ENCODE peak calls at places on chromosomes 1 and 21, in six cellular contexts. B, N, F, U, Q and L are unnamed samples.

GRCh38 chr21:40618216-40618615 is 228.7 kb downstream of the DSCAM start:
- ATAC-seq in B (no peak), N (no peak), F (no peak), U (no peak), Q (no peak), L (no peak)

GRCh38 chr21:43196789-43197188 is 28.0 kb downstream of the CRYAA start:
- ATAC-seq in B (no peak), N (no peak), F (no peak), U (peak; percentile 57), Q (no peak), L (no peak)

GRCh38 chr1:1419812-1420653 is 1.0 kb downstream of the ANKRD65 start:
- ATAC-seq in B (no peak), N (no peak), F (peak; percentile 76), U (no peak), Q (peak; percentile 64), L (peak; percentile 84)

GRCh38 chr1:193705473-193706074 is 519.2 kb upstream of the B3GALT2 start:
- ATAC-seq in B (no peak), N (no peak), F (no peak), U (no peak), Q (no peak), L (no peak)

GRCh38 chr1:229942508-229942907 is 124.5 kb upstream of the GALNT2 start:
- ATAC-seq in B (no peak), N (no peak), F (no peak), U (no peak), Q (no peak), L (no peak)

GRCh38 chr1:216456682-216457081 is 33.4 kb upstream of the USH2A start:
- ATAC-seq in B (no peak), N (no peak), F (no peak), U (no peak), Q (peak; percentile 83), L (no peak)

GRCh38 chr1:166080965-166081870 is 85.6 kb downstream of the FAM78B start:
- ATAC-seq in B (no peak), N (no peak), F (no peak), U (peak; percentile 45), Q (no peak), L (no peak)

GRCh38 chr1:169821500-169821899 is 26.8 kb upstream of the METTL18 start:
- ATAC-seq in B (no peak), N (no peak), F (no peak), U (no peak), Q (no peak), L (no peak)

GRCh38 chr1:63679589-63679988 is 86.4 kb downstream of the PGM1 start:
- ATAC-seq in B (no peak), N (no peak), F (no peak), U (no peak), Q (no peak), L (no peak)

GRCh38 chr1:30690115-30690645 is 33.2 kb downstream of the MATN1 start:
- ATAC-seq in B (no peak), N (no peak), F (no peak), U (no peak), Q (no peak), L (no peak)

GRCh38 chr1:37633950-37634553 is 640 bp downstream of the RSPO1 start:
- ATAC-seq in B (peak; percentile 23), N (no peak), F (no peak), U (no peak), Q (no peak), L (no peak)

GRCh38 chr1:65764052-65764451 is 28.6 kb upstream of the PDE4B start:
- ATAC-seq in B (no peak), N (no peak), F (no peak), U (no peak), Q (no peak), L (no peak)

GRCh38 chr1:167516404-167517388 is 1.6 kb downstream of the CD247 start:
- ATAC-seq in B (no peak), N (no peak), F (no peak), U (no peak), Q (no peak), L (no peak)

DNA sequence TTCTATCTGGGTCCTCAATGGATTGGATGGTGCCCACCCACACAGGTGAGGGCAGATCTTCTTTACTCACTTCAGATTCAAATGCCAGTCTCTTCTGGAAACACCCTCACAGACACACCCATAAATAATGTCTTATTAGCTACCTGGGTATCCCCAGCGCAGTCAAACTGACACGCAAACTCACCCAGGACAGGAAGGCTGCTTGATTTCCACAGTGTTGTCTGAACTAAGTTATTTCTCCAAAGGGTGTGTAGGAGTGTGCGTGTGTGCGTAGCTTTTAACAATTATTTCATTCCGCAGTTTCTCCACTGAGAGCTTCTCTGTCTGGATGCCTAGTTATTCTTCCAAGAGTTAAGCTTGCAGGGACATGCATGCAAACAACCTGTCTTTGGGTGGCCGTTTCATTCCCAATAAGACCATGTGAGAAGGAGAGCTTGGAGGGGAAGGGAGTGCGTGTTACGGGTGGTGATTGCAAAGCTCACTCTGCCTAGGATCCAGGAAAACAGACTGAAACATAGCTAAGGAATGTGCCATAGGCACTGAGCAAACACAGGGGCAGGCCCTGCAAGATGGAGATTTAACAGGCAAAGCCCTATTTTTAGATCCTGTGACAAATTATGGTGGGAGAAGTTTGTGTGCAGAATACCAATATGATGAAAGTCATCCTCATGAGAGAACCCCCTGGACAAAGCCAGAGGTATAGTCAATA is 269.7 kb downstream of the DYRK1A start:
- ATAC-seq in B (peak; percentile 99), N (no peak), F (no peak), U (no peak), Q (peak; percentile 93), L (peak; percentile 68)
- H3K27ac ChIP-seq in B (peak overlapping the region; percentile 70), N (no peak overlapping the region), F (no peak overlapping the region), U (no peak overlapping the region), Q (no peak overlapping the region), L (no peak overlapping the region)

DNA sequence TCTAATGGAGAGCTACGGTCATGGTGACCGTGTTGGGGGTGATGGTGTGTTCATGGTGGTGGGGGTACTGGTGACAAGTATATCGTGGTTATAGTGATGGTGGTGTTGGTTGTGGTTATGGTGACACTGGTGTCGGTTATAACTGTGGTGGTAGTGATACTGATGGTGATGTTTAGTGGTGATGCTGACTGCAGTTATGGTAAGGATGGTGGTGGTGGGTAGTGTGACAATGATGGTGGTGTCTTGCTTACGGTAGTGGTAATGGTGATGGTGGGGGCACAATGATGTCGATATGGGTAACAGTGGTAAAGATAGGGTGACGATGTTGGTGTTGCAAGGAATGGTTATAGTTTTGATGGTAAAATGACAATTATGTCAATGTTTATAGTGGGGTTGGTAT is 98.9 kb upstream of the SLC2A1 start:
- ATAC-seq in B (no peak), N (no peak), F (no peak), U (no peak), Q (no peak), L (no peak)
- TF ChIP-seq POLR2A in B (no peak), N (no peak), F (no peak), U (no peak), Q (no peak), L (no peak)

DNA sequence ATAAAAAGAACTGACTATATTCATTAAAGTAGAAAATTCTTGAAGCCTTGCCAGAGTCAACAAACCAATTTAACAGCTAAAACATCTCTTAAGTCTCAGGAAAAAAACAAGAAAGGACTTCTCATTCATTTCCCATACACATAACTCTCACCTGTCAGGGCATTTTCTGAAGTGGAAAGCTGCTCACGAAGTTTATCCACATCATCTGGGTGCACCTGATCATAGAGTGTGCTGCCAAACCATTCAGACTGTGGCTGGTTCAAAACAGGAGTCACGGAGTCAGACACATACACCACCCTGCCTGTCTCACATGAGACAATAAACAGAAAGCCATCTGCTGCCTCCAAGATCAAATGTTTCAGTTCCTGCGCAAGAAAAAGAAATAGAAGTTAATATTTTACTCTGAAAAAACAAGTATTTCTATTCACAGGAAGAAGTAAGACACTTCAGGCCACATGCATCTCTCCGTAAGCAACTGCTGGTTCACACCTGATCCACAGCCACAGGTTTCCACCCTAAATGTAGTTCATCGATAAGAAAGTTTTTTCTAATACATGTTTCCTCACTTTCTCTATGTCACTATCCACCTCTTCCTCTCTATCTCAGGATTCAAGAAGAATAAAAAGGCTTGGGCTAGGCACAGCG is 28.2 kb upstream of the CTSK start:
- ATAC-seq in B (no peak), N (no peak), F (peak; percentile 69), U (no peak), Q (no peak), L (no peak)
- H3K27ac ChIP-seq in B (no peak overlapping the region), N (no peak overlapping the region), F (no peak overlapping the region), U (no peak overlapping the region), Q (no peak overlapping the region), L (no peak overlapping the region)

DNA sequence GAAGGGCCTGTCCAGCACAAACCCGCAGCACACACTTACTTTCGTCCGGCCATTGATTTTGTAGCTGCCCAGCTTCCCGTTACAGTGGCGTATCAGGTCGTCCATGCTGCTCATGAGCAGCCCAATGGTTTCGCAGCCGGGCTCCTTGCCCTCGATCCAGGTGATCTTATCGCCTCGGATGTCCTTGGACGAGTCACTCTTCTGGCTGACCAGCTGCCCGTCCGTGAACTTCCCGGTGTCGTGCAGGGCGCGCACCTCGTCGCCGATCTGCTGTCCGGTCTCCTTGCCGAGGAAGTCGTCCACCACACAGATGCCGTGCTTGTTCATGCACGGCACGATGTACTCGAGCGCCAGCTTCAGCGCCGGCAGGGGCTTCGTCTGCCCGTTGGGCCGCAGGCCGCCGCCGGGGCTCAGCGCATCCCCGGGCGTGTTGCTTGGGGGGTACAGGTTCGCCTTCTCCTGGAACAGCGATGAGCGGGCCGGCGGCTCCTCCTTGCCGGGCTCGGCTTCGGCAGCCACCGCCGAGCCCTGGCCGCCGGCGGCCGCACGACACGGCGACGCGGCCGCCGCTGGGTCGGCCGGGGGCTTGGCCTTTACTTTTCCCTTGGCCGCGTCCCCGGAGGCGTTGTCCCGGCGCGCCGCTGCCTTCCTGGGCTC is 1.0 kb downstream of the EGLN1 start:
- ATAC-seq in B (peak; percentile 22), N (peak; percentile 35), F (peak; percentile 17), U (no peak), Q (peak; percentile 4), L (no peak)
- TF ChIP-seq POLR2A in B (no peak), N (no peak), F (no peak), U (no peak), Q (no peak), L (no peak)

DNA sequence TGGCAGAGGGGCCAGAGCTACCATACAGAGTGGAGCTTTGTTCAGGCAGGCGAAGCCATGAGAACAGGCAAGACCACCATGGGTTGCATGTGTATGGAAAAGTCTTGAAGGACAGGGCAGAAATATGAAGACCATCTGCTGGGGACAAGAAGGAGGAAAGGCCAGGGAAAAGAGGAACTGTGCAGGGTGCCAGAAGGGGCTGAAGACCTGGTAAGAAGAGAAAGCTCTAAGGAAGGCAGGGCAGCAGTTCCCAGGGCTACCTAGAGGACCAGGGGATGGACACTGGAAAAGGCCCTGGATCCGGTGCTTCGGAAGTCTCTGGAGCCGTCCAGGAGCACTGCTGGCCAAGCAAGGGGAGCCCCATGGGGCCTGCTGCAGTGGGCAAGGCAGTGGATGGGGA is 43.4 kb downstream of the PKP1 start:
- ATAC-seq in B (no peak), N (no peak), F (no peak), U (no peak), Q (no peak), L (no peak)
- H3K27ac ChIP-seq in B (no peak overlapping the region), N (no peak overlapping the region), F (no peak overlapping the region), U (no peak overlapping the region), Q (no peak overlapping the region), L (no peak overlapping the region)